ENCODE peak calls at places on chromosomes 2 and 18, in six cellular contexts. P is H1, E is right lobe of liver, G is heart left ventricle, I is RWPE2, F is body of pancreas. C is an unnamed sample.

GRCh38 chr2:16176971-16177480 is 236.7 kb downstream of the MYCN start:
- DNase-seq in I (no peak), F (no peak), P (no peak), G (no peak), E (no peak), C (no peak)

GRCh38 chr18:22559414-22560282 is 141.9 kb upstream of the CTAGE1 start:
- DNase-seq in I (no peak), F (peak), P (peak), G (peak), E (peak), C (peak)

GRCh38 chr2:63189026-63189425 is 138.4 kb downstream of the OTX1 start:
- DNase-seq in I (no peak), G (no peak), P (peak), E (no peak), F (peak), C (no peak)

GRCh38 chr2:228048838-228049490 is 132.5 kb downstream of the SPHKAP start:
- DNase-seq in E (no peak), F (peak), P (no peak), I (peak), G (no peak), C (no peak)

GRCh38 chr2:137096693-137097092 is 331.3 kb downstream of the THSD7B start:
- DNase-seq in P (no peak), G (no peak), E (no peak), I (no peak), F (no peak), C (no peak)

GRCh38 chr2:31235504-31235902 is 1.6 kb downstream of the EHD3 start:
- DNase-seq in F (no peak), I (no peak), G (no peak), P (peak), E (no peak), C (no peak)

GRCh38 chr2:138019289-138019688 is 55.0 kb downstream of the HNMT start:
- DNase-seq in E (no peak), P (no peak), G (no peak), I (no peak), F (no peak), C (no peak)

GRCh38 chr2:194815475-194815874 is 841.6 kb upstream of the SLC39A10 start:
- DNase-seq in P (no peak), E (no peak), G (no peak), F (no peak), I (no peak), C (no peak)

GRCh38 chr2:99784282-99784681 is 294.5 kb upstream of the REV1 start:
- DNase-seq in F (no peak), E (no peak), G (no peak), P (no peak), I (no peak), C (no peak)

GRCh38 chr2:64766841-64767669 is 113.3 kb upstream of the SERTAD2 start:
- DNase-seq in F (no peak), G (no peak), P (no peak), E (no peak), I (no peak), C (no peak)

GRCh38 chr2:9739508-9739907 is 103.8 kb upstream of the TAF1B start:
- DNase-seq in E (peak), G (peak), P (no peak), I (no peak), F (peak), C (no peak)

GRCh38 chr2:68319397-68320117 is at the start of gene CNRIP1:
- DNase-seq in E (peak), I (peak), P (peak), F (peak), G (peak), C (peak)

GRCh38 chr2:9230881-9231280 is 24.3 kb downstream of the ASAP2 start:
- DNase-seq in I (no peak), F (no peak), P (no peak), E (no peak), G (no peak), C (no peak)

GRCh38 chr18:44048846-44049245 is 631.8 kb upstream of the SETBP1 start:
- DNase-seq in F (no peak), E (no peak), G (no peak), P (no peak), I (no peak), C (no peak)

GRCh38 chr2:240713928-240714746 is 22.5 kb downstream of the AQP12A start:
- DNase-seq in F (peak), G (peak), E (peak), I (no peak), P (no peak), C (no peak)

GRCh38 chr2:234003972-234004617 is 46.4 kb upstream of the SPP2 start:
- DNase-seq in I (peak), P (no peak), E (no peak), G (no peak), F (no peak), C (no peak)

GRCh38 chr2:172420096-172420671 is 7.2 kb upstream of the ITGA6 start:
- DNase-seq in P (no peak), E (no peak), I (no peak), G (no peak), F (no peak), C (no peak)

GRCh38 chr2:141187063-141187429 is 943.8 kb downstream of the LRP1B start:
- DNase-seq in P (no peak), E (no peak), I (no peak), F (no peak), G (no peak), C (no peak)

GRCh38 chr2:190583507-190584337 is 49.2 kb upstream of the NEMP2 start:
- DNase-seq in E (no peak), F (peak), G (peak), I (no peak), P (no peak), C (no peak)

GRCh38 chr2:11362781-11363099 is 18.3 kb upstream of the ROCK2 start:
- DNase-seq in P (no peak), I (no peak), E (no peak), F (no peak), G (no peak), C (no peak)

GRCh38 chr2:201923436-201923975 is 110.1 kb upstream of the FZD7 start:
- DNase-seq in E (no peak), I (no peak), F (no peak), P (no peak), G (no peak), C (no peak)

GRCh38 chr2:75476778-75477177 is 84.0 kb downstream of the EVA1A start:
- DNase-seq in P (no peak), I (no peak), F (no peak), E (no peak), G (no peak), C (no peak)

GRCh38 chr2:10312437-10312957 is 9.8 kb downstream of the HPCAL1 start:
- DNase-seq in E (no peak), I (no peak), F (no peak), G (no peak), P (no peak), C (no peak)

GRCh38 chr2:17747684-17748452 is 5.7 kb downstream of the SMC6 start:
- DNase-seq in G (no peak), F (no peak), I (no peak), E (no peak), P (no peak), C (no peak)

GRCh38 chr2:105400138-105400540 is 1.3 kb upstream of the FHL2 start:
- DNase-seq in I (no peak), F (no peak), P (no peak), E (no peak), G (no peak), C (no peak)

GRCh38 chr2:19120941-19121750 is 237.3 kb downstream of the OSR1 start:
- DNase-seq in I (no peak), G (no peak), F (no peak), E (no peak), P (no peak), C (no peak)

DNA sequence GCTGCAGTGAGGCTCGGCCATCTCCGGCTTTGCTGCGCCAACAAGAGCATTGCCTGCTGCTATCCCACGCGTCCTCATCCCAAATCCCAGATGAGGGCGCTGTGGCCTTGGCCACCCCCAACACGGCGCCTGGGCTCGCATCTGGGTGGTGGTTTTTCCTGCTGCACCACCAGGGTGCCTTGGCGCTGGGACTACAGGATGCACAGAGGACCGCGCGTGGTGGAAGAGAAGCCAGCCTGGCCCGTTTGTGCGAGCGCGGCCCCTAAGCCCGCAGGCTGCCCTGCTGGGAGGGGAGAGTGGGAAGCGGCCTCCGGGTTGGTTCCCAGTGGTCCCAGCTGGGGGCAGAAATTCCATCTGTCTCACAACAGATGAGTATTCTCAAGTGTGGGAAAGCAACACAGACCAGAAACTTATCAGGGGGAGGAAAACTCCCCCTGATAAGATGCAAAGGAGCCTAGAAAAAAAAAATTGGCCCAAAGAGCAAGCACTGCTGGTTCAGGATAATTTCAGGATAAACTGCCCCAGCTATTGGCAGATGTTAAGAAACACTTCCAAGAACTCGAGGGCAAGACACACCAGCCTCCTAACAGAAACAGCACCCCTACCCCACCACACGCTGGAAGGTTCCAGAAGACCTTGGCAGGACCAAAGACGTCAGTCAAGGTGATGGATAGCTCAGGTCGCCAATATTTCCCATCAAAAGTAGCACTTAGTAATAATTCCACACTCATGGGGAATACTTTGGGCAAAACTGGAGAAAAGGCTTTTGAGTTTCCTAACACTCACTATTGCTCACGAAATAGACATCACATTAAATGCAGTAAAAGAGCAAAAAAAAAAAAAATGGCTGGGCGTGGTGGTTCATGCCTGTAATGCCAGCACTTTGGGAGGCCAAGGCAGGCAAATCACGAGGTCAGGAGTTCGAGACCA is 152.1 kb downstream of the PXDN start:
- DNase-seq in F (peak), I (peak), P (peak), E (peak), G (peak), C (peak)
- H3K4me3 ChIP-seq in F (no peak), I (no peak), P (no peak), E (no peak), G (no peak), C (no peak)

DNA sequence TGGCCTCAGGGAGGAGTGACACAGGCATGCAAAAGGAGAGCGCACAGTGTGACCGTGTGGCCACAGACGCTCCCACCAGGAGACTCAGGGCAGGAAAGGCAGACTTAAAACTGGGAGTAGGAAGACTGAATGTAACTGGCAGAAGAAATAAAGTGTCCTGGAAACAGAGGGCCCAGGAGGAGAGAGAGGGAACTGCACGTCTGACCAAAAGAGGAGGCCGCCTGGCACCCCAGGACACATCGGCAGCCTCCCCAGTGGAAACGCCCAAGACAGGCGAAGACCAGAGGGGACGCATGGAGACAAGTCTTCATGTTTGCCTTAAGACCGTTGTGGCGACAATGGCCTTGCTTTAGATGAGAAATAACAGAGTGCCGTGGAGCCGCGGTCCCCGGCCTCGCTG is 163.6 kb upstream of the ALKAL2 start:
- DNase-seq in F (no peak), G (no peak), E (no peak), P (no peak), I (no peak), C (no peak)
- H3K4me3 ChIP-seq in F (no peak), G (no peak), E (no peak), P (no peak), I (no peak), C (no peak)

GRCh38 chr2:73068147-73068546 is 3.4 kb downstream of the SFXN5 start:
- DNase-seq in I (no peak), G (no peak), F (no peak), P (no peak), E (no peak), C (no peak)

GRCh38 chr2:73069855-73070650 is 1.5 kb downstream of the SFXN5 start:
- DNase-seq in F (no peak), P (no peak), E (no peak), I (no peak), G (no peak), C (no peak)

GRCh38 chr2:73070651-73071451 is 661 bp downstream of the SFXN5 start:
- DNase-seq in P (peak), F (peak), E (peak), I (peak), G (peak), C (peak)

GRCh38 chr2:73067043-73067442 is 4.5 kb downstream of the SFXN5 start:
- DNase-seq in P (no peak), I (no peak), F (no peak), G (no peak), E (no peak), C (no peak)

GRCh38 chr2:73069041-73069854 is 2.3 kb downstream of the SFXN5 start:
- DNase-seq in I (no peak), E (no peak), F (no peak), G (no peak), P (no peak), C (no peak)
- H3K4me3 ChIP-seq in I (no peak), E (peak), F (no peak), G (no peak), P (peak), C (no peak)

GRCh38 chr2:108940156-108940555 is 48.9 kb downstream of the EDAR start:
- DNase-seq in I (no peak), E (no peak), F (no peak), G (no peak), P (no peak), C (no peak)

GRCh38 chr2:108941767-108942166 is 47.3 kb downstream of the EDAR start:
- DNase-seq in E (no peak), F (no peak), G (no peak), P (no peak), I (no peak), C (no peak)

GRCh38 chr2:108942231-108943066 is 46.6 kb downstream of the EDAR start:
- DNase-seq in F (no peak), G (no peak), P (no peak), I (no peak), E (no peak), C (no peak)

GRCh38 chr2:108943067-108943350 is 46.0 kb downstream of the EDAR start:
- DNase-seq in E (no peak), G (no peak), F (no peak), I (no peak), P (no peak), C (no peak)

GRCh38 chr2:108941161-108941665 is 47.8 kb downstream of the EDAR start:
- DNase-seq in G (no peak), E (no peak), F (no peak), I (no peak), P (no peak), C (no peak)
- H3K4me3 ChIP-seq in G (no peak), E (no peak), F (no peak), I (no peak), P (no peak), C (no peak)

C was measured in left lung.